ENCODE peak calls at places on chromosomes 6 and 20, in five cellular contexts. One of them, this sample, is unnamed.

GRCh38 chr20:49508435-49509199 is 26.1 kb upstream of the KCNB1 start:
- DNase-seq in fibroblast of the aortic adventitia: peak
- DNase-seq in cardiac fibroblast: peak
- DNase-seq in left ventricle myocardium inferior: no peak
- DNase-seq in endothelial cell of umbilical vein: peak
- DNase-seq in this sample: peak

GRCh38 chr20:39116020-39116419 is 153.9 kb downstream of the DHX35 start:
- DNase-seq in fibroblast of the aortic adventitia: no peak
- DNase-seq in cardiac fibroblast: no peak
- DNase-seq in left ventricle myocardium inferior: no peak
- DNase-seq in endothelial cell of umbilical vein: no peak
- DNase-seq in this sample: no peak

GRCh38 chr20:57794600-57795346 is 85.0 kb upstream of the PMEPA1 start:
- DNase-seq in fibroblast of the aortic adventitia: no peak
- DNase-seq in cardiac fibroblast: no peak
- DNase-seq in left ventricle myocardium inferior: no peak
- DNase-seq in endothelial cell of umbilical vein: no peak
- DNase-seq in this sample: peak

GRCh38 chr20:39294137-39294725 is 332.1 kb downstream of the DHX35 start:
- DNase-seq in fibroblast of the aortic adventitia: no peak
- DNase-seq in cardiac fibroblast: no peak
- DNase-seq in left ventricle myocardium inferior: no peak
- DNase-seq in endothelial cell of umbilical vein: no peak
- DNase-seq in this sample: no peak

GRCh38 chr20:34791289-34792020 is 34.0 kb downstream of the NCOA6 start:
- DNase-seq in fibroblast of the aortic adventitia: peak
- DNase-seq in cardiac fibroblast: peak
- DNase-seq in left ventricle myocardium inferior: no peak
- DNase-seq in endothelial cell of umbilical vein: peak
- DNase-seq in this sample: peak

GRCh38 chr6:155170519-155170918 is 93.3 kb upstream of the CLDN20 start:
- DNase-seq in fibroblast of the aortic adventitia: no peak
- DNase-seq in cardiac fibroblast: no peak
- DNase-seq in left ventricle myocardium inferior: no peak
- DNase-seq in endothelial cell of umbilical vein: no peak
- DNase-seq in this sample: no peak

GRCh38 chr6:157764346-157765068 is 58.5 kb upstream of the SNX9 start:
- DNase-seq in fibroblast of the aortic adventitia: peak
- DNase-seq in cardiac fibroblast: peak
- DNase-seq in left ventricle myocardium inferior: peak
- DNase-seq in endothelial cell of umbilical vein: peak
- DNase-seq in this sample: peak

GRCh38 chr6:121247386-121247785 is 86.9 kb downstream of the TBC1D32 start:
- DNase-seq in fibroblast of the aortic adventitia: peak
- DNase-seq in cardiac fibroblast: peak
- DNase-seq in left ventricle myocardium inferior: no peak
- DNase-seq in endothelial cell of umbilical vein: no peak
- DNase-seq in this sample: peak

GRCh38 chr6:104789770-104790190 is 69.9 kb downstream of the HACE1 start:
- DNase-seq in fibroblast of the aortic adventitia: peak
- DNase-seq in cardiac fibroblast: peak
- DNase-seq in left ventricle myocardium inferior: no peak
- DNase-seq in endothelial cell of umbilical vein: peak
- DNase-seq in this sample: peak

GRCh38 chr6:156613996-156614395 is 163.2 kb upstream of the ARID1B start:
- DNase-seq in fibroblast of the aortic adventitia: no peak
- DNase-seq in cardiac fibroblast: no peak
- DNase-seq in left ventricle myocardium inferior: no peak
- DNase-seq in endothelial cell of umbilical vein: no peak
- DNase-seq in this sample: no peak

GRCh38 chr20:38590682-38591483 is 9.9 kb downstream of the ADIG start:
- DNase-seq in fibroblast of the aortic adventitia: no peak
- DNase-seq in cardiac fibroblast: no peak
- DNase-seq in left ventricle myocardium inferior: no peak
- DNase-seq in endothelial cell of umbilical vein: no peak
- DNase-seq in this sample: peak

GRCh38 chr6:49341869-49342268 is 121.2 kb downstream of the MMUT start:
- DNase-seq in fibroblast of the aortic adventitia: no peak
- DNase-seq in cardiac fibroblast: no peak
- DNase-seq in left ventricle myocardium inferior: no peak
- DNase-seq in endothelial cell of umbilical vein: no peak
- DNase-seq in this sample: no peak

GRCh38 chr6:157034433-157035230 is 257.5 kb downstream of the ARID1B start:
- DNase-seq in fibroblast of the aortic adventitia: peak
- DNase-seq in cardiac fibroblast: peak
- DNase-seq in left ventricle myocardium inferior: no peak
- DNase-seq in endothelial cell of umbilical vein: peak
- DNase-seq in this sample: peak

GRCh38 chr6:130676077-130676772 is 151.0 kb upstream of the SMLR1 start:
- DNase-seq in fibroblast of the aortic adventitia: peak
- DNase-seq in cardiac fibroblast: no peak
- DNase-seq in left ventricle myocardium inferior: no peak
- DNase-seq in endothelial cell of umbilical vein: no peak
- DNase-seq in this sample: peak

GRCh38 chr6:13537527-13537897 is 36.9 kb upstream of the SIRT5 start:
- DNase-seq in fibroblast of the aortic adventitia: no peak
- DNase-seq in cardiac fibroblast: no peak
- DNase-seq in left ventricle myocardium inferior: no peak
- DNase-seq in endothelial cell of umbilical vein: peak
- DNase-seq in this sample: no peak

GRCh38 chr6:48111143-48111506 is at the start of gene PTCHD4:
- DNase-seq in fibroblast of the aortic adventitia: peak
- DNase-seq in cardiac fibroblast: peak
- DNase-seq in left ventricle myocardium inferior: peak
- DNase-seq in endothelial cell of umbilical vein: peak
- DNase-seq in this sample: peak

GRCh38 chr6:91273729-91274128 is 686.9 kb upstream of the MAP3K7 start:
- DNase-seq in fibroblast of the aortic adventitia: no peak
- DNase-seq in cardiac fibroblast: no peak
- DNase-seq in left ventricle myocardium inferior: peak
- DNase-seq in endothelial cell of umbilical vein: no peak
- DNase-seq in this sample: peak

GRCh38 chr6:159094444-159095252 is 49.9 kb upstream of the TAGAP start:
- DNase-seq in fibroblast of the aortic adventitia: no peak
- DNase-seq in cardiac fibroblast: no peak
- DNase-seq in left ventricle myocardium inferior: no peak
- DNase-seq in endothelial cell of umbilical vein: no peak
- DNase-seq in this sample: no peak

GRCh38 chr6:150539568-150539967 is 60.1 kb upstream of the PLEKHG1 start:
- DNase-seq in fibroblast of the aortic adventitia: no peak
- DNase-seq in cardiac fibroblast: no peak
- DNase-seq in left ventricle myocardium inferior: no peak
- DNase-seq in endothelial cell of umbilical vein: no peak
- DNase-seq in this sample: no peak

GRCh38 chr6:163731215-163732013 is 316.9 kb downstream of the QKI start:
- DNase-seq in fibroblast of the aortic adventitia: no peak
- DNase-seq in cardiac fibroblast: no peak
- DNase-seq in left ventricle myocardium inferior: no peak
- DNase-seq in endothelial cell of umbilical vein: no peak
- DNase-seq in this sample: no peak

GRCh38 chr6:44630125-44631028 is 242.9 kb downstream of the CDC5L start:
- DNase-seq in fibroblast of the aortic adventitia: peak
- DNase-seq in cardiac fibroblast: peak
- DNase-seq in left ventricle myocardium inferior: peak
- DNase-seq in endothelial cell of umbilical vein: peak
- DNase-seq in this sample: peak

GRCh38 chr20:64077541-64077875 is 1.8 kb downstream of the RGS19 start:
- DNase-seq in fibroblast of the aortic adventitia: no peak
- DNase-seq in cardiac fibroblast: no peak
- DNase-seq in left ventricle myocardium inferior: no peak
- DNase-seq in endothelial cell of umbilical vein: no peak
- DNase-seq in this sample: no peak

GRCh38 chr20:64077094-64077493 is 2.2 kb downstream of the RGS19 start:
- DNase-seq in fibroblast of the aortic adventitia: no peak
- DNase-seq in cardiac fibroblast: no peak
- DNase-seq in left ventricle myocardium inferior: peak
- DNase-seq in endothelial cell of umbilical vein: no peak
- DNase-seq in this sample: no peak

GRCh38 chr20:64074963-64075362 is 4.4 kb downstream of the RGS19 start:
- DNase-seq in fibroblast of the aortic adventitia: no peak
- DNase-seq in cardiac fibroblast: no peak
- DNase-seq in left ventricle myocardium inferior: no peak
- DNase-seq in endothelial cell of umbilical vein: no peak
- DNase-seq in this sample: no peak

GRCh38 chr20:64075556-64075955 is 3.8 kb downstream of the RGS19 start:
- DNase-seq in fibroblast of the aortic adventitia: no peak
- DNase-seq in cardiac fibroblast: no peak
- DNase-seq in left ventricle myocardium inferior: no peak
- DNase-seq in endothelial cell of umbilical vein: no peak
- DNase-seq in this sample: no peak

DNA sequence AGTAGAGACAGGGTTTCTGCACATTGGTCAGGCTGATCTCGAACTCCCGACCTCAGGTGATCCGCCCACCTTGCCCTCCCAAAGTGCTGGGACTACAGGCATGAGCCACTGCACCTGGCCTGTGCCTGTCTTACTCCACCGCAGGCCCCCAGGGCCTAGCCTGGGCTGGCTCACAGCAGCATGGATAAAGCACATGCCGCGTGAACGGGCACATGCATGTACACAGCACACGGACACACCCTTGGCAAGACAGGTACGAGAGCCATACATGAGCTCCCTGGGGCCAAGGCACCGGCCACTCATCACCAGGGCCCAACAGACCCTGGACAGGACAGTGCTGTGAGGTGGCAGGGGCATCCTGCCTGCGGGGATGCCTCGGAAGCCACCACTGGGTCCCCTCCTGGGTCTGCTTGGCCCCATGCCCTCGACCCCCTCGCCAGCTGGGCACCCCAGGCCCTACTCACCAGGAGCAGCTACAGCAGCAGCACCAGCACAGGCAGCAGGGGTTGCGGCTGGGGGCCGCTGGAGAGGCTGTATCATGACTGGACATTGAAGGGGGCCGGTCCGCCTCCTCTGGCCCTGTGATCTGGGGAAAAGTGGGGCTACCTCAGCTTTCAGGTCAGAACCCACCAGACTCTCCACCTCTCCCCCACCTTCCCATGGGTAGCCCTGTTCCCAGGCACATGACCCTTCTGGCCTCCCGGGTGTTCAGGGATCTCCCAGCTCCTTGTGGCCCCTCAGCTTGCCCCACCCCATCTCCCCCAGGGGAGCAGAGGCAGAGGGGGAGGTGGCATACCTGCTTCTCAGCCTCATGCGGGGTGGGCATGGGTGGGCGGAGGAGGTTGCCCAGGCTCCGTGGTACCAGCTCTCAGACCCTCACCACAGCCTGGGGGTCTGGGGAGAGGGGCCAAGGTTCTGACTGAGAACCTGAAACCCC is 3.0 kb downstream of the RGS19 start:
- DNase-seq in fibroblast of the aortic adventitia: no peak
- DNase-seq in cardiac fibroblast: no peak
- DNase-seq in left ventricle myocardium inferior: no peak
- DNase-seq in endothelial cell of umbilical vein: no peak
- DNase-seq in this sample: no peak
- TF ChIP-seq CTCF in fibroblast of the aortic adventitia: no peak
- TF ChIP-seq CTCF in cardiac fibroblast: no peak
- TF ChIP-seq CTCF in left ventricle myocardium inferior: no peak
- TF ChIP-seq CTCF in endothelial cell of umbilical vein: no peak
- TF ChIP-seq CTCF in this sample: no peak

DNA sequence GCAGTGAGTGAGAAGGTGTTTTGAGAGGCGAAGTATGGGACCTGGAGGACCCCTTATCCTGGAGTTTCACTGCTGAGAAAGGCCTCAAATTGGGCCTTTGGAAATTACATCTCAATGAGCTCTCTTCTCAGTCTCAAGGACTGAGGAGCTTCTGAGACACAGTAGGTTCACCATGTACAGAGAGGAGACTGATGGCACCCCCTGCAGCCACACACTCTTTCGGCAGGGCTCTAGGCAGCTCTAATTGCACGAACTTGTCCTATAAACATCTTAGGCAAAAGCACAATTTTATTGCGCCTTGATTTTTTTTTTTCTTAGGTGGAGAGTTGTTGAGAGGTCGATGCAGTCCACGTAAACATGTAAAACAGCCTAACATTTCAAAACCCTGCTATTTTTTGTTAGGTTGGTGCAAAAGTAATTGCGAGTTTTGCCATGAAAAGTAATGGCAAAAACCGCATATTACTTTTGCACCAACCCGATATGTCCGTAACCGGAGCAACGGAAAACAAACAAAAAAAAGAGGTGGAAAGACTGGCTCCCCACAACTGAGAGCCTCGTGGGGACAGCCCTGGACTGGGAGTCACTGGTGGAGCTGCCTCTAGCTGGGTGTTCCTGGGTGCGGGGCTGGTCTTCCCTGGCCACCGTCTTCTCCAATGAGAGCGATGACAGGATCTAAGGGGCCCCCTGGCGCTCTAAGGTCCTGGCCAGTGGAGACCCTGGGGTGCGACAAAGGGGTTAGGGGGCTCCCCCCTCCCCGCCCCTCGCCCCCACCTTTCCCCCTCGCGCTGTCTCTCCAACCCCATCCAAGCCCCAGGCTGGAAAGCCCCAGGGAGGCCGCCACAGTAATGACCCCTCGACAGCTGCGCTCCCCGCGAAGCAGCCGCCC is 84.0 kb upstream of the EYA2 start:
- DNase-seq in fibroblast of the aortic adventitia: no peak
- DNase-seq in cardiac fibroblast: no peak
- DNase-seq in left ventricle myocardium inferior: no peak
- DNase-seq in endothelial cell of umbilical vein: no peak
- DNase-seq in this sample: no peak
- H3K4me3 ChIP-seq in fibroblast of the aortic adventitia: no peak
- H3K4me3 ChIP-seq in cardiac fibroblast: no peak
- H3K4me3 ChIP-seq in left ventricle myocardium inferior: no peak
- H3K4me3 ChIP-seq in endothelial cell of umbilical vein: no peak
- H3K4me3 ChIP-seq in this sample: no peak

DNA sequence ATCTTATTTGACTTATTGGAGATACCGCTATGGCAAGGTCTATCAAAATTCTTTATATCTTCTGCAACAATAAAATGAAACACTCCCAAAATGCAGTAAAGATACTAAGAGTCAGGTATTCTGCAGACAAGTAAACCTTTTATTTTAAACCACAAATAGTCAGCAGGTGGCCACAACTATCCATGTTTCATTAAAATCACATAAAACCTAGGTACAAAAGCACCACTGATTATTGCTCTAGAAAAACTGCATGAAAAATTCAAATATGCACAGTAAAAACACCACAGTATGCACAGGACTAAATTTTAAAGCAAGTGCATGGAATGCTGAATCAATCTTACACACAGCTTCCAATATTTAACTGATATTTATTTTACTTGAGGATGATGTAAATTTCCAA is 33.4 kb downstream of the HMGN3 start:
- DNase-seq in fibroblast of the aortic adventitia: no peak
- DNase-seq in cardiac fibroblast: no peak
- DNase-seq in left ventricle myocardium inferior: no peak
- DNase-seq in endothelial cell of umbilical vein: no peak
- DNase-seq in this sample: no peak
- TF ChIP-seq CTCF in fibroblast of the aortic adventitia: no peak
- TF ChIP-seq CTCF in cardiac fibroblast: no peak
- TF ChIP-seq CTCF in left ventricle myocardium inferior: no peak
- TF ChIP-seq CTCF in endothelial cell of umbilical vein: no peak
- TF ChIP-seq CTCF in this sample: no peak

GRCh38 chr6:42774201-42774600 is 7.7 kb upstream of the BICRAL start:
- DNase-seq in fibroblast of the aortic adventitia: no peak
- DNase-seq in cardiac fibroblast: no peak
- DNase-seq in left ventricle myocardium inferior: no peak
- DNase-seq in endothelial cell of umbilical vein: no peak
- DNase-seq in this sample: no peak
- H3K4me3 ChIP-seq in fibroblast of the aortic adventitia: no peak
- H3K4me3 ChIP-seq in cardiac fibroblast: no peak
- H3K4me3 ChIP-seq in left ventricle myocardium inferior: no peak
- H3K4me3 ChIP-seq in endothelial cell of umbilical vein: no peak
- H3K4me3 ChIP-seq in this sample: no peak

This sample was measured in choroid plexus epithelial cell.